ENCODE peak calls at places on chromosomes 16 and 17, in eight cellular contexts. G is K562, T is GM12878, L is SK-N-SH, X is endothelial cell of umbilical vein, Q is HCT116, W is HepG2, O is H1. C is an unnamed sample.

GRCh38 chr16:68778551-68779231 is 41.6 kb downstream of the CDH1 start:
- DNase-seq in G (no peak), L (no peak), X (no peak), Q (no peak), T (no peak), W (no peak), O (no peak), C (peak; percentile 83)

GRCh38 chr17:2853111-2853721 is 57.0 kb downstream of the RAP1GAP2 start:
- DNase-seq in L (peak; percentile 79), T (no peak), Q (no peak), W (no peak), X (no peak), G (peak; percentile 17), O (no peak), C (peak; percentile 74)

GRCh38 chr17:59175076-59175475 is 19.5 kb downstream of the PRR11 start:
- DNase-seq in O (no peak), T (no peak), L (no peak), W (no peak), X (no peak), G (no peak), Q (no peak), C (no peak)

GRCh38 chr17:35245196-35245486 is 2.3 kb downstream of the SLFN5 start:
- DNase-seq in X (peak; percentile 77), O (no peak), Q (peak; percentile 68), W (no peak), G (no peak), L (no peak), T (no peak), C (no peak)

GRCh38 chr17:35449371-35449931 is 885 bp upstream of the SLFN13 start:
- DNase-seq in L (peak; percentile 11), G (no peak), W (no peak), X (no peak), Q (no peak), O (no peak), T (no peak), C (peak; percentile 54)

GRCh38 chr17:57445772-57446472 is 189.6 kb downstream of the MSI2 start:
- DNase-seq in X (no peak), T (no peak), G (no peak), L (no peak), Q (no peak), O (no peak), W (no peak), C (no peak)

GRCh38 chr17:2405247-2405926 is 4.5 kb upstream of the MNT start:
- DNase-seq in G (no peak), L (no peak), W (no peak), O (no peak), Q (no peak), X (peak; percentile 43), T (no peak), C (no peak)

GRCh38 chr17:40316571-40317344 is 7.8 kb downstream of the RARA start:
- DNase-seq in Q (peak; percentile 40), G (no peak), T (no peak), O (no peak), X (peak; percentile 54), W (peak; percentile 80), L (peak; percentile 87), C (peak; percentile 85)

GRCh38 chr16:20612551-20613470 is 36.6 kb upstream of the ACSM2B start:
- DNase-seq in L (no peak), O (no peak), T (no peak), G (no peak), W (no peak), X (no peak), Q (no peak), C (no peak)

GRCh38 chr17:42177684-42178083 is 3.3 kb downstream of the KCNH4 start:
- DNase-seq in X (no peak), G (no peak), L (no peak), Q (no peak), T (no peak), W (no peak), O (no peak), C (no peak)

GRCh38 chr17:75565066-75565465 is 22.5 kb upstream of the MYO15B start:
- DNase-seq in L (no peak), Q (no peak), G (no peak), W (no peak), O (no peak), T (no peak), X (no peak), C (no peak)
- TF ChIP-seq POLR2AphosphoS5 in L (no peak), Q (no peak), G (no peak), W (no peak), O (no peak), T (no peak), X (no peak), C (no peak)

DNA sequence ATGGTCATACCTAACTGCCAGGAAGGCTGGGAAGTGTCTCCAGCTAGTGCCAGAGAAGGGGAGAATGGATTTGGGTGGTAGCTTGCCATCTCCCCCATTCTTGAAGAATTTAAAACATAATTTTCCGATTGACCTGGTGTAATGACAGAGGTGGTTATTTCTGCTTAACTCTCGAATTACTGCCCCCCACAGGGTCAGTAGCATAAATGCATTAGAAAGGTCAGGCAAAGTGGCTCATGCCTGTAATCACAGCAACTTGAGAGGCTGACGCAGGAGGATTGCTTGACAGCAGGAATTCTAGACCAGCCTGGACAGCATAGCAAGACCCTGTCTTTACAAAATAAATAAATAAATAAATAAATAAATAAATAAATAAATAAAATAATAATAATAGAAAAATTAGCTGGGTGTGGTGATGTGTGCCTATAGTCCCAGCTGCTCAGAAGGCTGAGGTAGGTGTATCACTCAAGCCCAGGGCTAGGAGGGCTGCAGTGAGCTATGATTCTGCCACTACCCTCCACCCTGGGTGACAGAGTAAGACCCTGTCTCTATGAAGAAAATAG is 27.5 kb downstream of the TMC7 start:
- DNase-seq in X (no peak), G (no peak), T (no peak), O (no peak), L (no peak), W (peak; percentile 48), Q (no peak), C (peak; percentile 32)
- H2AFZ ChIP-seq in X (no peak overlapping the region), G (no peak overlapping the region), T (no peak overlapping the region), O (no peak overlapping the region), L (no peak overlapping the region), W (no peak overlapping the region), Q (no peak overlapping the region), C (no peak overlapping the region)

GRCh38 chr17:7176107-7176851 is 2.9 kb downstream of the ASGR1 start:
- DNase-seq in Q (no peak), L (no peak), T (no peak), G (no peak), X (no peak), W (no peak), O (no peak), C (no peak)
- H3K27me3 ChIP-seq in Q (no peaks in the 10 kb centered on the region), L (no peaks in the 10 kb centered on the region), T (peaks cover 6% of the 10 kb centered on the region), G (peaks cover 14% of the 10 kb centered on the region), X (no peaks in the 10 kb centered on the region), W (no peaks in the 10 kb centered on the region), O (no peaks in the 10 kb centered on the region), C (peaks cover 60% of the 10 kb centered on the region)

GRCh38 chr17:64002658-64003525 is 4.7 kb downstream of the PRR29 start:
- DNase-seq in T (no peak), X (no peak), O (no peak), Q (no peak), G (no peak), L (peak; percentile 20), W (no peak), C (no peak)
- TF ChIP-seq POLR2AphosphoS5 in T (no peak), X (no peak), O (no peak), Q (no peak), G (no peak), L (no peak), W (no peak), C (no peak)

DNA sequence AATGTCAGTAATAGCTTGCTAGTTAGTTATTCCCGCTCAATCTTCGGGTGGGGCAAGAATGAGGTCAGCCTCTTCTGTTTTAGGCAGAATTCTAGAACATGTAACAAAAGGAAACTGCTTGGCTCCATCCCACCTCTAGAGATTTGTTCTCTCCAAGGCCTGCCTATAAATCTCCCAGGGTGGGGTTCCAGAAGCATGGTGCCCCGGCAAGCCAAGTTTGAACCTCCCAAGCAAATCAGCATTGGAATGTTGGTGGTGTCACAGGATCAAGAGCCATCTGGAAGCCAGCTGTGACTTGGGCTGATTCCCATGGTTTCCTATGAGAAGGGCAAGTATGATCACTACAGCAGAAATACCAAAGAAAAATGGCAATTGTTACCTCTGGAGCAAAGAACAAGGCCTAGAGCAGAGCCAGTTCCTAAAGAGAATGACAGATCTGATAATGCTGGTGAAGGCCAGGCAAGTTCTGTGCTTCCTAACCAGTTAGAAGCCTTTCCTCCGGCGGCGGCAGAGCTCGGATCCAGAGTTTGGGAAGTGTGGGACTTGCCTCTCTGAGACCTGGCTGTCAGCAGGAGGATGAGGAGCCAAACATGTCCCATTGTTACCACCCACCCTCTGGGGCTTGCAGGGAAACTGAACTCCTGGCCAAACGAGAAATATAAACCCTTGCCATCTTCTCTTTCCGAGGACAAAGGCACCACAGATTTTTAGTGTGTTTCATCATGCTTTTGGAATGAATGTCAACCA is 80.0 kb upstream of the SMURF2 start:
- DNase-seq in Q (no peak), G (no peak), W (no peak), T (no peak), O (no peak), X (peak; percentile 75), L (no peak), C (peak; percentile 42)
- H2AFZ ChIP-seq in Q (no peak overlapping the region), G (peak overlapping the region; percentile 2), W (no peak overlapping the region), T (no peak overlapping the region), O (peak overlapping the region; percentile 60), X (peak overlapping the region; percentile 2), L (no peak overlapping the region), C (peak overlapping the region; percentile 4)

DNA sequence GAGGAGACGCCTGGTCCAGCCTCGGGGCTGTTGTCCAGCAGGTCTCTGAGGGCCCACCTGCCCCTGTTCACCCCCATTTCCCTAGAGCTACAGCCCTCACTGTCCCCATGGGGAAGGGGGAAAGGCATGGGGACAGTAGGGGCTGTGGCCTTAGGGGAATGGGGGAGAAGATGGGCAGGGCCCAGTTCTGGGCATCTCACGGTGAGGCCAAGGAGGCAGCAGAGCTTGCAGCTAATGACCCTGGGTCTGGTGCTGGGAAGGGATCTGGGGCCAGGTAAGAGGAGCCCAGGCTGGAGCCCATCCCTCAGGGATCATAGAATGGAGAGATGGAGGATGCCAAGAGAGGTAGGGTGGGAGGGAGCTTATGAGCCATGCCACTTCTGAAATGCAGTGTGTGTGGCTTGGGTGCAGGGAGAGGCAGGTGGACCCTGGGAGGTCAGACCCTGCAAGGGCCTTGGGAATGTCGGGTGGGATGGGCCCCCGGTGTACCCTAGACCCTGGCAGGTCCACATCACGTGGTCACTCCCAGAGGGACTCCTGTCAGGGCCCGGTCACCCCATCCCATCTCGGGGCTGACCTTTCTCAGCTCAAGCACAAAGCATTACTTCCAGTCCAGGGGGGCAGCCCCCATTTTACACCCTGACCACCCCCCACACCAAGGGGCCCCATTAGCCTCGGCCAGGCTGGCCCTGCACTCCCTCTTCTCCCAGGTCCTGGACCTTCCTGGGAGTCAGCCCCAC is 35.9 kb upstream of the KSR1 start:
- DNase-seq in L (no peak), O (no peak), W (no peak), X (no peak), T (no peak), Q (no peak), G (no peak), C (no peak)
- H3K27me3 ChIP-seq in L (no peaks in the 10 kb centered on the region), O (no peaks in the 10 kb centered on the region), W (peaks cover 44% of the 10 kb centered on the region), X (no peaks in the 10 kb centered on the region), T (no peaks in the 10 kb centered on the region), Q (no peaks in the 10 kb centered on the region), G (no peaks in the 10 kb centered on the region), C (no peaks in the 10 kb centered on the region)